ENCODE peak calls at places on chromosome 20, in nine cellular contexts. C, R, B, S, N, X, O, I and Z are unnamed samples.

GRCh38 chr20:37994512-37994911 is 38.7 kb downstream of the TTI1 start:
- DNase-seq in C (no peak), R (no peak), B (no peak), S (peak), N (no peak), X (peak), O (no peak), I (peak), Z (no peak)

GRCh38 chr20:51339721-51340450 is 202.6 kb downstream of the NFATC2 start:
- DNase-seq in C (no peak), R (no peak), B (no peak), S (no peak), N (no peak), X (peak), O (no peak), I (no peak), Z (no peak)

GRCh38 chr20:33773412-33774089 is 37.6 kb upstream of the CHMP4B start:
- DNase-seq in C (no peak), R (peak), B (no peak), S (no peak), N (no peak), X (no peak), O (no peak), I (no peak), Z (no peak)

GRCh38 chr20:62927128-62927705 is 912 bp upstream of the DIDO1 start:
- DNase-seq in C (no peak), R (no peak), B (no peak), S (no peak), N (no peak), X (no peak), O (no peak), I (no peak), Z (no peak)

GRCh38 chr20:57953638-57954037 is 243.8 kb upstream of the PMEPA1 start:
- DNase-seq in C (no peak), R (no peak), B (no peak), S (no peak), N (no peak), X (peak), O (no peak), I (peak), Z (no peak)

GRCh38 chr20:22946594-22946993 is 88.5 kb upstream of the SSTR4 start:
- DNase-seq in C (no peak), R (no peak), B (no peak), S (no peak), N (no peak), X (no peak), O (no peak), I (no peak), Z (no peak)

GRCh38 chr20:40930561-40930960 is 98.1 kb upstream of the TOP1 start:
- DNase-seq in C (no peak), R (no peak), B (no peak), S (peak), N (no peak), X (peak), O (peak), I (peak), Z (no peak)

GRCh38 chr20:19944772-19945459 is 72.2 kb upstream of the NAA20 start:
- DNase-seq in C (no peak), R (no peak), B (no peak), S (peak), N (no peak), X (peak), O (no peak), I (peak), Z (no peak)

GRCh38 chr20:24001901-24002405 is 13.4 kb upstream of the GGTLC1 start:
- DNase-seq in C (no peak), R (no peak), B (no peak), S (no peak), N (no peak), X (no peak), O (no peak), I (no peak), Z (no peak)

GRCh38 chr20:1861347-1861987 is 33.7 kb upstream of the SIRPA start:
- DNase-seq in C (no peak), R (no peak), B (no peak), S (peak), N (no peak), X (peak), O (no peak), I (peak), Z (no peak)

GRCh38 chr20:49319204-49319809 is 41.5 kb upstream of the ZNFX1 start:
- DNase-seq in C (no peak), R (no peak), B (no peak), S (no peak), N (peak), X (no peak), O (no peak), I (no peak), Z (no peak)

GRCh38 chr20:20554951-20555350 is 157.5 kb downstream of the RALGAPA2 start:
- DNase-seq in C (no peak), R (no peak), B (no peak), S (no peak), N (no peak), X (no peak), O (no peak), I (no peak), Z (no peak)